ENCODE peak calls at places on chromosomes 1 and 21, in seven cellular contexts. D, I, A, N, X, F and W are unnamed samples.

GRCh38 chr1:64995316-64995715 is 29.0 kb upstream of the JAK1 start:
- DNase-seq in D (no peak), I (no peak), A (no peak), N (no peak), X (no peak), F (no peak), W (no peak)

GRCh38 chr1:168504064-168504837 is 39.5 kb downstream of the XCL2 start:
- DNase-seq in D (peak), I (no peak), A (peak), N (peak), X (no peak), F (peak), W (no peak)

GRCh38 chr1:202553560-202554038 is 156.7 kb downstream of the SYT2 start:
- DNase-seq in D (no peak), I (no peak), A (no peak), N (no peak), X (peak), F (no peak), W (no peak)

GRCh38 chr1:3745590-3746381 is 6.5 kb upstream of the CCDC27 start:
- DNase-seq in D (peak), I (peak), A (no peak), N (no peak), X (no peak), F (no peak), W (no peak)

GRCh38 chr1:17177654-17178053 is 27.3 kb upstream of the PADI1 start:
- DNase-seq in D (no peak), I (no peak), A (no peak), N (no peak), X (no peak), F (no peak), W (no peak)

GRCh38 chr1:169528214-169529067 is 42.7 kb upstream of the SLC19A2 start:
- DNase-seq in D (no peak), I (no peak), A (no peak), N (no peak), X (no peak), F (no peak), W (no peak)

GRCh38 chr21:38325216-38325615 is 68.4 kb downstream of the KCNJ15 start:
- DNase-seq in D (no peak), I (no peak), A (no peak), N (no peak), X (no peak), F (no peak), W (no peak)

GRCh38 chr1:183543619-183544204 is 46.5 kb downstream of the NCF2 start:
- DNase-seq in D (no peak), I (no peak), A (no peak), N (peak), X (no peak), F (no peak), W (no peak)

GRCh38 chr1:178634445-178634844 is 90.6 kb upstream of the RALGPS2 start:
- DNase-seq in D (peak), I (no peak), A (no peak), N (peak), X (no peak), F (no peak), W (no peak)

GRCh38 chr1:6128276-6129081 is 51.6 kb downstream of the CHD5 start:
- DNase-seq in D (peak), I (no peak), A (no peak), N (no peak), X (no peak), F (no peak), W (no peak)

GRCh38 chr1:90786709-90787108 is 69.6 kb upstream of the BARHL2 start:
- DNase-seq in D (no peak), I (no peak), A (no peak), N (no peak), X (no peak), F (no peak), W (no peak)

GRCh38 chr1:100087396-100087795 is 45.3 kb downstream of the SASS6 start:
- DNase-seq in D (no peak), I (no peak), A (no peak), N (no peak), X (no peak), F (no peak), W (no peak)

GRCh38 chr21:25647632-25648031 is 8.6 kb downstream of the JAM2 start:
- DNase-seq in D (no peak), I (no peak), A (no peak), N (no peak), X (no peak), F (no peak), W (no peak)

GRCh38 chr1:215279682-215280081 is 197.1 kb downstream of the KCNK2 start:
- DNase-seq in D (no peak), I (no peak), A (no peak), N (no peak), X (no peak), F (no peak), W (no peak)

GRCh38 chr1:179591592-179592580 is at the start of gene TDRD5:
- DNase-seq in D (peak), I (peak), A (peak), N (no peak), X (no peak), F (no peak), W (no peak)

GRCh38 chr21:42518216-42518615 is 4.6 kb downstream of the SLC37A1 start:
- DNase-seq in D (no peak), I (peak), A (no peak), N (no peak), X (no peak), F (no peak), W (no peak)

GRCh38 chr21:41425954-41426655 is at the start of gene MX1:
- DNase-seq in D (peak), I (peak), A (peak), N (peak), X (no peak), F (peak), W (peak)

GRCh38 chr1:169287280-169287679 is 80.3 kb downstream of the NME7 start:
- DNase-seq in D (no peak), I (no peak), A (no peak), N (no peak), X (no peak), F (no peak), W (no peak)

GRCh38 chr1:227214170-227214569 is 104.1 kb downstream of the CDC42BPA start:
- DNase-seq in D (no peak), I (no peak), A (no peak), N (no peak), X (no peak), F (no peak), W (no peak)

GRCh38 chr1:98086796-98087195 is 166.0 kb upstream of the DPYD start:
- DNase-seq in D (no peak), I (peak), A (no peak), N (peak), X (no peak), F (no peak), W (no peak)

GRCh38 chr1:230277201-230277771 is 148.8 kb downstream of the PGBD5 start:
- DNase-seq in D (no peak), I (peak), A (no peak), N (no peak), X (peak), F (peak), W (no peak)

GRCh38 chr1:221729771-221730170 is 12.1 kb downstream of the DUSP10 start:
- DNase-seq in D (no peak), I (no peak), A (no peak), N (no peak), X (no peak), F (no peak), W (no peak)

GRCh38 chr1:35454616-35455015 is 102.6 kb downstream of the KIAA0319L start:
- DNase-seq in D (no peak), I (no peak), A (no peak), N (peak), X (no peak), F (no peak), W (no peak)

GRCh38 chr1:21830792-21831453 is 18.9 kb downstream of the LDLRAD2 start:
- DNase-seq in D (peak), I (no peak), A (no peak), N (no peak), X (no peak), F (no peak), W (no peak)

GRCh38 chr1:53600486-53600885 is 138.5 kb downstream of the GLIS1 start:
- DNase-seq in D (peak), I (peak), A (no peak), N (no peak), X (no peak), F (peak), W (no peak)

GRCh38 chr1:203089001-203089650 is 3.3 kb upstream of the MYOG start:
- DNase-seq in D (no peak), I (no peak), A (no peak), N (no peak), X (peak), F (no peak), W (no peak)

DNA sequence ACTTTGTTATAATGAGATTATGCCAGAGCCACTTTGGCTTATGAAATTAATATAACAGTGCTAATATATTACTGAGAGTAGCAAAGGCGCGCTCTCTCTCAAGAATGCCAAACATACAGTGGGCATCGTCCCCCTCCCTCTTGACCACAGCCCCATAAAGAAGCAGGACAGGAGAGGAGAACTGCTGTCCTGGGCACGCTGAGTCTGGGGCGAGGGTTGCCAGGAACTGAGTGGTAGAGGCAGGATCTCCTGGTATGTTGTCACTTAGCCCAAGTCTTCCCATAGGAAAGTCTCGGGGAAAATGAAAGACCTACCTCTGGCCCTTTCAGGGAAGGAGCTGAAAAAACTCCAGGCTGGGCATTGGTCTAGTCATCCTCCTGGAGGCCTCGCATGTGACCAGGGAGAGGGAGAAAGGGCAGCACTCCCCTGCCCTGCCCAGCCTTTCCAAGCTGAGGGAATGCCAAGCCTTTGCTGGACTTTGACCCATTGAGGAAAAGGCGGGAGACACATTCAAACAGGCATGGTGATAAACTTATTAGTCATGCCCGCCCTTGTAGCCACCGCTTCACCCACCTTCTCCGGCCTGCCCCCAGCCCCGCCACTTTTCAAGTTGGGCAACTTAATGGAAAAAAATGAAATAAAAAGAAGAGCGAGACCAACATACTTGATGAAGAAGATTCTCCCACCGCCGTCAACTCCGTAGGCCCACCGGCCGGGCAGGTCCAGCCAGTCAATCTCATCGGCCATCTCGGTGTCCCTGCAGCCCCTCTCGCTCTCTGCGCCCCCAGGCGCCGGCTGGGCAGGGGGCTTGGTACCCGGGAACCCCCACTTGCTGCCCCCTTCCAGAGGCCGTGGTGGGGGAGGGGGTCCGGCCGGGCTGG is 17.4 kb upstream of the PLEKHA6 start:
- DNase-seq in D (no peak), I (peak), A (peak), N (no peak), X (peak), F (no peak), W (no peak)
- H3K4me3 ChIP-seq in D (peak), I (peak), A (peak), N (no peak), X (peak), F (peak), W (peak)

DNA sequence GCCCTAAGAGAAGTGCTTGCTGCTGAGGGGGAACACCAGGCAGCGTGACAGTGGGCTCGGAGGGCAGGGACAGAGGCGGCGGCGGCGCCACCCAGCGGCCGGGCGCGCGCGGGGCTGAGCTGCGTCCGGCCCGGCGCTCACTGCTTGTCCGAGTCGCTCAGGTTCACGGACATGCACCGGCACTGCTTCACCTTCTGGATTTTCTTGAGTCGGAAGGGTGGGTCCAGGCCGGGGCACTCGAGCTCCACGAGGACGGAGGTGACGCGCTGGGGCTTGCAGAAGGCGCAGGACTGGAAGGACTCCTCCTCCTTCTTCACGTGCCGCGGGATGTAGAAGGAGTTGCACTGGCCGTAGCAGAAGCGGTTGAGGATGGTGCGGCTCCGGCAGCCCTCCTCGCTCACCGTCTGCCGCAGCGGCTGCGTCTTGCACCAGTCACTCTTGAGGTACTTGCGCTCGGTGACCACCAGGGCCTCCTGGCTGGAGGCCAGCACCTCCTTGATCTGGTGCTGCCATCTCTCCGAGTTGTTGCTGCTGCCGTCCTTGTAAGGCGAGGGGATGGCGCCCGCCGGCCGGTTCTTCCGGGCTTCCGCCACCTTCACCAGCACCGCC is 119.0 kb downstream of the GREM2 start:
- DNase-seq in D (no peak), I (peak), A (peak), N (peak), X (no peak), F (no peak), W (no peak)
- TF ChIP-seq CTCF in D (no peak), I (peak), A (no peak), N (no peak), X (peak), F (no peak), W (peak)

GRCh38 chr21:45887788-45888187 is 93.8 kb upstream of the COL6A1 start:
- DNase-seq in D (peak), I (no peak), A (no peak), N (no peak), X (no peak), F (no peak), W (no peak)
- H3K4me3 ChIP-seq in D (no peak), I (no peak), A (no peak), N (no peak), X (no peak), F (no peak), W (no peak)

GRCh38 chr21:44794031-44794374 is 7.6 kb downstream of the UBE2G2 start:
- DNase-seq in D (no peak), I (peak), A (no peak), N (no peak), X (no peak), F (no peak), W (no peak)
- TF ChIP-seq CTCF in D (no peak), I (no peak), A (no peak), N (no peak), X (no peak), F (no peak), W (no peak)